ENCODE peak calls at places on chromosome 16, in seven cellular contexts. G is NB4, P is tibial nerve, U is uterus, J is transverse colon, O is ovary, N is body of pancreas. K is an unnamed sample.

GRCh38 chr16:1974157-1975070 is 2.6 kb downstream of the TBL3 start:
- DNase-seq in U (no peak), O (peak; percentile 41), N (no peak), G (no peak), J (no peak), P (no peak), K (no peak)

GRCh38 chr16:58121132-58121531 is 8.0 kb downstream of the CFAP20 start:
- DNase-seq in U (no peak), P (no peak), N (no peak), G (no peak), J (peak; percentile 40), O (no peak), K (no peak)

GRCh38 chr16:29663829-29664132 is 734 bp downstream of the SPN start:
- DNase-seq in O (no peak), N (no peak), G (no peak), U (no peak), J (no peak), P (no peak), K (no peak)

GRCh38 chr16:47905771-47906170 is 250.0 kb downstream of the ABCC12 start:
- DNase-seq in J (no peak), G (no peak), O (no peak), N (no peak), U (no peak), P (no peak), K (no peak)

GRCh38 chr16:86490859-86491642 is 19.3 kb upstream of the FOXF1 start:
- DNase-seq in P (no peak), O (no peak), N (no peak), U (no peak), J (no peak), G (no peak), K (no peak)

GRCh38 chr16:83810906-83811305 is 3.1 kb downstream of the HSBP1 start:
- DNase-seq in G (no peak), O (no peak), J (no peak), N (no peak), U (no peak), P (no peak), K (no peak)

GRCh38 chr16:51544850-51545467 is 393.9 kb upstream of the SALL1 start:
- DNase-seq in P (no peak), O (no peak), G (no peak), J (no peak), N (no peak), U (no peak), K (no peak)

GRCh38 chr16:67378642-67379041 is 14.7 kb downstream of the TPPP3 start:
- DNase-seq in O (no peak), G (no peak), U (no peak), P (no peak), J (no peak), N (no peak), K (peak; percentile 55)

GRCh38 chr16:80775450-80775849 is 28.9 kb downstream of the CDYL2 start:
- DNase-seq in J (no peak), P (no peak), O (no peak), N (no peak), G (no peak), U (no peak), K (no peak)

GRCh38 chr16:27208081-27208692 is 4.9 kb downstream of the KDM8 start:
- DNase-seq in J (no peak), N (peak; percentile 69), P (no peak), U (no peak), G (no peak), O (no peak), K (no peak)

GRCh38 chr16:81553080-81553813 is 108.6 kb downstream of the CMIP start:
- DNase-seq in U (no peak), O (no peak), G (no peak), P (no peak), N (no peak), J (no peak), K (no peak)

GRCh38 chr16:75432828-75433731 is at the start of gene CFDP1:
- DNase-seq in J (peak; percentile 96), U (peak; percentile 96), O (peak; percentile 97), G (peak; percentile 95), P (peak; percentile 91), N (peak; percentile 97), K (peak; percentile 94)

GRCh38 chr16:75429621-75430403 is 3.5 kb downstream of the CFDP1 start:
- DNase-seq in G (no peak), O (no peak), U (no peak), N (no peak), J (no peak), P (no peak), K (no peak)

DNA sequence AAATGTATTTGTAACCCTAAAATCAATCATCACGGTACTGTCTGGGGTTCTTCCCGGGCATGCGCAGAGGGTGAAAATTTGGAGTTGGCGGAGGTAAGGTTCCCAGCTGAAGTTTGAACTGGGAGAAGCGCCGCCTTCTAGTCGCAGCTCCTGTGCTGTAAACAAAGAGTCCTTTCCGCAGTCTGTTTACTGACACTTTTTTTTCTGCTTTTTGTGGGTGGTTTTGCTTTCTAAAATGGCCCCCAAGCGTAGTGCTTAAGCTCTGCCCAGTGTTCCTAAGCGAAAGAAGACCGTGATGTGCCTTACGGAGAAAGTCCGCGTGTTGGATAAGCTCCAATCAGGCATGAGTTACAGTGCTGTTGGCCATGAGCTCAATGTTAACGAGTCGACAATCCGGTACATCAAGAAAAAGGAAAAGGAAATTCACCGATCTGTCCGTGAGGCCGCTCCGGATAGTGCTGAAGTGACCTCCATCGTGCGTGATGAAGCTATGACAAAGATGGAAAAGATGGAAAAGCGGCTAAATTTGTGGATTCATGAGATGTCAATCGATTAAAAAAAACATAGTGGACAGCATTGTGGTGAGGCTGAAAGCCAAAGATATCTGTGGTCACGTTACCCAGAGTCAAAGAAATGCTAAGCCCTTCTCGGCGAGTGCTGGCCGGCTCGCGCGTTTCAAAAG is 570 bp upstream of the CFDP1 start:
- DNase-seq in J (peak; percentile 74), P (peak; percentile 73), O (no peak), N (peak; percentile 91), G (peak; percentile 80), U (peak; percentile 85), K (peak; percentile 59)
- TF ChIP-seq POLR2A in J (no peak), P (no peak), O (no peak), N (peak; percentile 40), G (no peak), U (no peak), K (no peak)

DNA sequence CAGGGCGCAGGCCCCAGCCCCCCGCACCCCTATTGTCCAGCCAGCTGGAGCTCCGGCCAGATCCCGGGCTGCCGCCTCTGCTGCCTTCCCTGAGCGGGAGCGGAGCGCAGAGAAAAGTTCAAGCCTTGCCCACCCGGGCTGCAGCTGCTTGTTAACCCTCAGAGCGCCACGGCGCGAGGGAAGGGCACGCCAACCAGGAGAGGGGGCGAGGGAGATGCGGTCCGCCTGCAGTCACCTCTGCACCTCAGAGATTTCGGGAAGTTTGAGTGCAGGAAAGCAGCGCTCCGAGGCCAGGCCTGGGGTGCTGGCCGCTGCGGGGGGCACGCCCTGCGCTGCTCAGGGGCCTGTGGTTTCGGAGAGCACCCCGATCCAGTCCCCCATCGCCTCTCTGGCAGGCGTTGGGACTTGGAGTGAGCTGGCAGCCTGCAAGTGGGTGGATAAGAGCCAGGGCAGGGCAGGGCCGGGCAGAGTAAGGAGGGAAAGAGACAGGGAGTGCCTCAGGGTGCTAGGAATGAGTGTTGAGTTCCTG is 1.1 kb downstream of the CDH13 start:
- DNase-seq in G (no peak), U (peak; percentile 38), J (peak; percentile 26), P (no peak), N (no peak), O (no peak), K (peak; percentile 9)
- TF ChIP-seq POLR2A in G (no peak), U (no peak), J (no peak), P (no peak), N (no peak), O (no peak), K (no peak)

DNA sequence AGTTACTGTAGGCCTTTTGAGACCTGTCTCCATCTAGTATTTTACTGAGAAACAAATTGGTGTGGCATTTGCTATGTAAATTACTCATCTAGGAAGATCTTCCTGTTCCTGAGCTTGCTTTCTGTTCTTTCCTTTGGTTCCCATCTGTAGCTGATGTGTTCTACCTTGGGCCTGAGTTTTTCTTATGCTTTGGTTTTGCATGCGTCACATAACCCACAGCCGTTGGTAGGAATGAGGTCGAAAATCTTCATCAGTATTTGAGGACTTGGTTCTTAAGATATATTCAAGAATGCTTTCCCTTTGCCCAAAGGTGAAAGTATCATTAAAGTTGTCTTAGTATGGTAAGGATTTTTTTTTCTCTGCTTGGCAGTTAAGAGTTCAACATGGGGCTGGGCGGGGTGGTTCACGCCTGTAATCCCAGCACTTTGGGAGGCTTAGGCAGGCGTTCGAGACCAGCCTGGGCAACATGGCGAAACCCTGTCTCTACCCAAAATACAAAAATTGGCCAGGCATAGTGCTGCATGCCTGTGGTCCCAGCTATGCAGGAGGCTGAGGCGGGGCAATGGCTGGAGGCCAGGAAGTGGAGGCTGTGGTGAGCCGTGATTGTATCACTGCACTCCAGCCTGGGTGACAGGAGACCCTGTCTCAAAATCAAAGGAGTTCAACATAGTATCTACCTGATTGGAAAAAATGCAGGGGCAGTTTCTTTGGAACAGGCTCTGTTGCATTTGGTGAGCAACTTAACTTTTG is 28.8 kb downstream of the IST1 start:
- DNase-seq in P (no peak), N (no peak), G (no peak), J (no peak), O (no peak), U (no peak), K (no peak)
- TF ChIP-seq POLR2A in P (no peak), N (no peak), G (no peak), J (no peak), O (no peak), U (no peak), K (no peak)

GRCh38 chr16:88684569-88685155 is 1.6 kb downstream of the SNAI3 start:
- DNase-seq in U (no peak), N (no peak), J (no peak), G (peak; percentile 51), P (no peak), O (no peak), K (no peak)

GRCh38 chr16:88680554-88681083 is 5.7 kb downstream of the SNAI3 start:
- DNase-seq in G (no peak), U (no peak), J (no peak), N (no peak), O (no peak), P (no peak), K (no peak)

GRCh38 chr16:88678224-88678979 is 7.9 kb downstream of the SNAI3 start:
- DNase-seq in N (no peak), O (no peak), J (no peak), G (no peak), P (no peak), U (no peak), K (no peak)

GRCh38 chr16:88681084-88681680 is 5.1 kb downstream of the SNAI3 start:
- DNase-seq in G (peak; percentile 62), J (peak; percentile 83), U (no peak), P (no peak), O (no peak), N (peak; percentile 50), K (no peak)

DNA sequence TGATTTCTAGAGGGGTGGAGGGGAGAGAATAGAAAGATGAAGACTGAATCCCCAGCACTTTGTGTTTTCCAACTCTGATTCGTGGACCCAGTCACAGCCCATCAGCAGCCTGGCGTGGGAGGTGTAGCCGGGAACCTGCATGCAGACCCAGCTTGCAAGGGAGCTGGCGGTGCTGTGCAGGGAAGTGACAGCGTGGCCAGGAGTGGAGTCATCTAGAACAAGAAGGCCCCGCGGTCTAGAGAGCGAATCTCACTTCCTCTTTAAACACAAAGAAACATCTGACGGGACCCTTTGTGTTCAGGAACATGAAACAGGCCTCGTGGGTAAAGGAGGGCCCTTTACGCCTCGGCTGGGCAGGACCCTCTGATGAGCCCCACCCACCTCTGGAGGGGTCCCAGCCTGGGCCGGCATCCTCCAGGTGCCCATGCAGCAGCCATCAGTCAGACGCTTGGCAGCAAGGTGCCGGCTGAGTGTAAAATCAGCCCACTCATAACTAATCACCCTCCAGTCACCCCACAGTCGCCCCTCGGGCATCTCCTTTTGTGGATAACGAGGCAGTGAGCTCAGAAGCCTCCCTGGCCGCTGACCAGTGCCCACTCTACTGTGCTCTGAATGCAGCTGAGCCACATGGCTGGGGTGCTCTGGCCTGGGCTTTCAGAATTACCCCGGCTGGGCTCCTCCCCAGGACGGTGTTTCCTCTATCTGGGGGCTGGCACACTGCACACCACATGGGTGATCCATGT is 4.4 kb downstream of the SNAI3 start:
- DNase-seq in J (peak; percentile 82), G (peak; percentile 96), O (no peak), U (no peak), N (peak; percentile 72), P (peak; percentile 45), K (no peak)
- TF ChIP-seq POLR2A in J (no peak), G (no peak), O (no peak), U (no peak), N (peak; percentile 12), P (no peak), K (no peak)

K was measured in gastrocnemius medialis.